ENCODE peak calls at places on chromosomes 16 and 17, in eight cellular contexts. B is fibroblast of mammary gland; N is tibial artery; C is testis; K is sigmoid colon; X is CD8-positive, alpha-beta T cell; S is AG10803; J is pancreas. Z is an unnamed sample.

GRCh38 chr17:17098426-17099035 is 56.3 kb downstream of the MPRIP start:
- DNase-seq in C (peak; percentile 67), X (no peak), J (no peak), N (peak; percentile 81), K (peak; percentile 76), S (peak; percentile 61), B (no peak), Z (no peak)

GRCh38 chr17:74211929-74212261 is 1.5 kb upstream of the TTYH2 start:
- DNase-seq in J (no peak), X (no peak), C (peak; percentile 35), S (no peak), B (peak; percentile 23), N (no peak), K (no peak), Z (no peak)

GRCh38 chr16:22300427-22301071 is 3.3 kb downstream of the POLR3E start:
- DNase-seq in X (peak; percentile 23), J (peak; percentile 69), S (peak; percentile 78), K (peak; percentile 76), N (no peak), B (peak; percentile 68), C (peak; percentile 84), Z (no peak)

GRCh38 chr17:48175692-48176450 is 68.3 kb downstream of the SNX11 start:
- DNase-seq in K (no peak), N (no peak), X (no peak), C (no peak), J (no peak), B (peak; percentile 10), S (peak; percentile 65), Z (no peak)

GRCh38 chr17:48729335-48730239 is 1.0 kb upstream of the HOXB13 start:
- DNase-seq in N (no peak), B (no peak), J (no peak), S (no peak), K (peak; percentile 56), X (no peak), C (no peak), Z (no peak)

GRCh38 chr16:7086842-7087616 is 245.6 kb upstream of the RBFOX1 start:
- DNase-seq in J (no peak), S (no peak), N (no peak), K (no peak), X (no peak), C (peak; percentile 46), B (no peak), Z (no peak)

GRCh38 chr16:87581867-87582220 is 20.5 kb upstream of the JPH3 start:
- DNase-seq in S (peak; percentile 98), B (peak; percentile 99), X (no peak), N (peak; percentile 97), C (peak; percentile 88), J (peak; percentile 38), K (peak; percentile 93), Z (no peak)

GRCh38 chr16:89098767-89099430 is 5.2 kb downstream of the ACSF3 start:
- DNase-seq in J (no peak), C (peak; percentile 44), B (no peak), S (no peak), K (no peak), N (no peak), X (no peak), Z (no peak)

GRCh38 chr17:16442594-16443389 is 27.4 kb downstream of the TRPV2 start:
- DNase-seq in K (no peak), C (no peak), X (no peak), N (no peak), J (peak; percentile 9), S (peak; percentile 40), B (peak; percentile 36), Z (no peak)

GRCh38 chr17:83106036-83106577 is 26.7 kb downstream of the METRNL start:
- DNase-seq in J (no peak), N (no peak), B (no peak), C (no peak), S (peak; percentile 66), X (no peak), K (no peak), Z (no peak)

GRCh38 chr16:14529010-14529669 is 100.9 kb downstream of the PARN start:
- DNase-seq in C (peak; percentile 80), S (peak; percentile 94), J (peak; percentile 75), N (peak; percentile 90), B (peak; percentile 95), X (peak; percentile 31), K (peak; percentile 91), Z (peak; percentile 69)

GRCh38 chr16:85126383-85126730 is 14.1 kb upstream of the CIBAR2 start:
- DNase-seq in X (no peak), S (no peak), C (no peak), K (no peak), J (no peak), N (no peak), B (no peak), Z (no peak)

GRCh38 chr17:3026125-3026855 is 37.1 kb downstream of the OR1D5 start:
- DNase-seq in J (no peak), B (no peak), N (peak; percentile 57), X (no peak), K (no peak), C (no peak), S (no peak), Z (peak; percentile 56)

GRCh38 chr17:8025176-8025911 is 13.5 kb upstream of the ALOX15B start:
- DNase-seq in K (peak; percentile 32), N (peak; percentile 48), J (no peak), S (no peak), C (no peak), B (no peak), X (no peak), Z (peak; percentile 46)

GRCh38 chr17:73841431-73842060 is 197.3 kb upstream of the SDK2 start:
- DNase-seq in X (no peak), J (no peak), N (no peak), K (no peak), C (no peak), S (no peak), B (peak; percentile 48), Z (no peak)

GRCh38 chr16:70468776-70469525 is 14.6 kb downstream of the FCSK start:
- DNase-seq in X (no peak), K (no peak), N (no peak), S (no peak), C (no peak), J (no peak), B (no peak), Z (no peak)

DNA sequence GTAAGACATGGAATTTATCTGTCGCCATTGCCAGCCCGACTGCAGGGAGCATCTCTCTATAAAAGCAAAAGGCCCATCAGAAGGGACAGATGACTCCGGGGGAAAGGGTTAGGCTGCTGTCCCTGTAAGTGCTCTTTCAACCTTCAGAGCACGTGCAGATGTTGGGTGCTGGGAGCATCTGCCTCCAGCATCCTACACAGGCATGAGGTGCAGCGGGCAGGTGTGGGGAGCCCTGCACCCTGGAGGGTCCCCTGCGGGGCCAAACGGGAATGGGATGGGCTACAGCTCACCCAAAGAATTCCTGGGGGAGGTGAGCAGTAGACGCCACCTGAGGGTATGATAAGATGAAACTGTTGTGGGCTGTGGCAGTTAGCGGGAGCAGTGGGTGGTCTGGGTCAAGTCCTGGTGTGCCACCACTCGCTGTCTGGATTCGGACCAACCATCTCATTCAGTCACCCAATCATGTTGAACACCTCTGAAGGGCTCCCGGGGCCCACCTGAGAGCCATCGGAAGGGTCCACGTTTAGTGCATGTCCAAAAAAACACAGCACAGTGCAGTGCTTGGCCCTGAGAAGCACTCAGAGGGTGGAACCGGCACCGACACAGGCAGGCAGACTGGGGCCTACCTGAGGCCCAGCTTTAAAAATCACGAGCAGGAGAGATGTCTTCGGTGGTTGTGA is 3.8 kb downstream of the SMCR8 start:
- DNase-seq in B (no peak), K (peak; percentile 64), C (no peak), N (no peak), X (no peak), S (no peak), J (no peak), Z (no peak)
- H3K4me3 ChIP-seq in B (no peak overlapping the region), K (no peak overlapping the region), C (no peak overlapping the region), N (no peak overlapping the region), X (no peak overlapping the region), S (no peak overlapping the region), J (no peak overlapping the region), Z (peak overlapping the region; percentile 17)

DNA sequence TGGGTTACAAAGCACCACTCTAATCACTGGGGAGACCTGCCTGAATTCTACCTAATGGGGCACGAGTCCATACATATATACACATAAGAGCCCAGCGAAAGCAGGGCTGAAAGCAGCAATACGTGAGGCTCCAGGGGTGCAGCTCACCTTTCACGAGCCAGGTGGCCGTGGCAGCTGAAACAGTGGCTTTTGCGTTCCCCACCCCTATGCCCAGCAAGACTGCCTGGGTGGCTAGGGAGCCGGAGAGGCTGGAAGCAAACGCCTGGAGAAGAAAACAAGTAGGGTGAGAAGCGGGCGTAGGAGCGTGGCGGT is 618 bp downstream of the RUSF1 start:
- DNase-seq in C (no peak), K (no peak), B (no peak), X (no peak), J (no peak), S (no peak), N (no peak), Z (no peak)
- TF ChIP-seq CTCF in C (no peak), K (no peak), B (no peak), X (no peak), J (no peak), S (no peak), N (no peak), Z (no peak)

DNA sequence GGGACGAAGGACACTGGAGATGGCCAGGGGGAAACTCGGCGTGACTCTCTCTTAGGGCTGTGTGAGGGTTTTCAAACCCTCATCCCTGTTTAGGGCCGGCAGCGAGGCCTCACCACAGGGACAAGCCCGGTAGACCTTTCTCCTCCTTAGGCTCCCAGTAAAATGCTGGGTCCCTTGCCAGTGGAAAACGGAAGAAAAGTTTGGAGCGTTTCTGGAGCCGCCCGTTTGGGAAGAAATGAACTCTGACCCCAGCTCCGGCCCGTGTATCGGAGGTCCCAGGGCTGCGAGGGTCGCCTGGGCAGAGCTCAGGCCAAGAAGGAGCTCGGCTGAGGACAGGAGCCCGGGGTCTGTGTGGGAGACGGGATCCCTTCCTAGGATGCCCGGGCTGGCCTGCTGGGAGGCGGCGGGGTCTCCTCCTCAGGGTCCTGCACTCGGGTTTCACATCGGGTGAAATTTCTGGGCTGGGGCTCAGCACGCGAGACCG is 23.2 kb downstream of the ZNF213 start:
- DNase-seq in C (no peak), B (no peak), J (no peak), N (no peak), K (no peak), S (no peak), X (no peak), Z (no peak)
- H3K4me3 ChIP-seq in C (peak overlapping the region; percentile 88), B (peak overlapping the region; percentile 73), J (peak overlapping the region; percentile 58), N (peak overlapping the region; percentile 72), K (peak overlapping the region; percentile 92), S (peak overlapping the region; percentile 79), X (peak overlapping the region; percentile 80), Z (peak overlapping the region; percentile 71)

DNA sequence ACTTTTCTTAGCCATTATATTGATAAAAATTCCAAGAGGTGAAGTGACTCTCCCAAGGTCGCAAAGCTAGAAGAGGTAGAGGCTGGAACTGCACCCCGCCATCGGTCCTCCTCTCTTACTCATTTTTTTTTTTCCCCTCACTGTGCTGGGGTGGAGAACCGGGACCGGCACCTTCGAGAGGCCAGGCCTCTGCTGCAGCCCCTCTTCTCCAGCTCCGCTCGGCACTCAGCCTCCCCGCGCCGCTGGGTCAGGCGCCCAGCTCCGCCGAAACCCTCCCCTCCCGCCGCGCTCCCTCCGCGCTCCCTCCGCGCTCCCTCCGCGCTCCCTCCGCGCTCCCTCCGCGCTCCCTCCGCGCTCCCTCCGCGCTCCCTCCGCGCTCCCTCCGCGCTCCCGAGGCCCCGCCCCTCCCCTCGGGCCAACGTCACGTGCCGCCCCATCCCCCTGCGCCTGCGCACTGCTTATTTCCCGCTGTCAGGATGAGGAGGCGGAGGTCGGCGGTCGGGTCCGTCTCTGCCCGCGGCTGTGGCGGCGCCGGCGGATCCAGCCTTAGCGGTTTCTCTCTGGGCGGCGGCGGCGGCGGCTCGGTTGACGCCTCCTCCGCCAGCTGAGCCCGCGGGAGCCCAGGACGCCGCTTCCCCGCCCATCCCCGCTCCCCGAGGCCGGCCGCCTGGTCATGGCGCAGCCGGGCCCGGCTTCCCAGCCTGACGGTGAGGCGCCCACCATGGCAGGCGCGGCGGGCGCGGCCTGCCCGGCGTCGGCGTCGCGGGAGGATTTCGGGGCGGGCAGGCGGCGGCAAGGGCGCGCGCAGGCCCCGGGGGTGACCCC is at the start of gene RABEP1:
- DNase-seq in X (peak; percentile 90), B (peak; percentile 82), K (peak; percentile 97), S (peak; percentile 91), C (peak; percentile 93), N (peak; percentile 93), J (peak; percentile 90), Z (peak; percentile 96)
- TF ChIP-seq CTCF in X (no peak), B (no peak), K (peak; percentile 13), S (peak; percentile 30), C (no peak), N (peak; percentile 15), J (no peak), Z (peak; percentile 31)

Z was measured in upper lobe of right lung.